ENCODE peak calls at places on chromosomes 5 and 9, in six cellular contexts. N is NCI-H345; W is NCI-H1092 treated with DMSO at 0.1 percent for 48 hours; Y is right atrium auricular region; Z is adrenal gland; I is stimulated activated CD4-positive, alpha-beta T cell treated with anti-CD3 and anti-CD28 coated beads, Interleukin-4, amount 100 ng/mL, for 24 hours. Q is an unnamed sample.

GRCh38 chr9:27572566-27572917 is 739 bp downstream of the C9orf72 start:
- DNase-seq in N (peak; percentile 65), W (peak; percentile 74), Y (peak; percentile 84), Z (peak; percentile 75), I (peak; percentile 68), Q (no peak)

GRCh38 chr5:102715405-102715804 is 39.7 kb upstream of the PAM start:
- DNase-seq in N (no peak), W (no peak), Y (no peak), Z (peak; percentile 19), I (no peak), Q (no peak)

GRCh38 chr5:37532976-37533740 is 154.0 kb downstream of the WDR70 start:
- DNase-seq in N (no peak), W (no peak), Y (no peak), Z (no peak), I (no peak), Q (no peak)

GRCh38 chr5:135028791-135029467 is 5.1 kb downstream of the PITX1 start:
- DNase-seq in N (no peak), W (no peak), Y (no peak), Z (no peak), I (no peak), Q (no peak)

GRCh38 chr9:93976973-93977372 is 21.8 kb upstream of the BARX1 start:
- DNase-seq in N (no peak), W (no peak), Y (peak; percentile 43), Z (no peak), I (no peak), Q (no peak)

GRCh38 chr5:66828046-66828550 is 231.9 kb downstream of the MAST4 start:
- DNase-seq in N (no peak), W (no peak), Y (no peak), Z (peak; percentile 14), I (no peak), Q (no peak)

GRCh38 chr9:15373881-15374280 is 48.8 kb upstream of the SNAPC3 start:
- DNase-seq in N (no peak), W (no peak), Y (no peak), Z (no peak), I (no peak), Q (no peak)

GRCh38 chr9:6757988-6758417 is 230 bp downstream of the KDM4C start:
- DNase-seq in N (no peak), W (no peak), Y (no peak), Z (peak; percentile 96), I (no peak), Q (no peak)

GRCh38 chr5:55360190-55360589 is 52.4 kb downstream of the MTREX start:
- DNase-seq in N (no peak), W (no peak), Y (no peak), Z (no peak), I (no peak), Q (no peak)

GRCh38 chr9:21251638-21252037 is 11.8 kb upstream of the IFNA14 start:
- DNase-seq in N (no peak), W (no peak), Y (no peak), Z (no peak), I (no peak), Q (no peak)

GRCh38 chr5:43006411-43007202 is 33.5 kb downstream of the ANXA2R start:
- DNase-seq in N (no peak), W (no peak), Y (no peak), Z (no peak), I (no peak), Q (no peak)